ENCODE peak calls at places on chromosomes 5 and 9, in seven cellular contexts. One of them, this sample, is unnamed.

GRCh38 chr9:134205636-134206316 is 41.4 kb upstream of the RNU6ATAC start:
- DNase-seq in osteocyte: no peak
- DNase-seq in SJCRH30: peak; percentile 58
- DNase-seq in iris pigment epithelial cell: no peak
- DNase-seq in ELF-1: no peak
- DNase-seq in ureter: no peak
- DNase-seq in GM03348: peak; percentile 43
- DNase-seq in this sample: no peak

GRCh38 chr5:174690256-174690655 is 34.1 kb upstream of the MSX2 start:
- DNase-seq in osteocyte: no peak
- DNase-seq in SJCRH30: no peak
- DNase-seq in iris pigment epithelial cell: no peak
- DNase-seq in ELF-1: peak; percentile 73
- DNase-seq in ureter: no peak
- DNase-seq in GM03348: no peak
- DNase-seq in this sample: no peak

GRCh38 chr5:98461485-98461884 is 312.0 kb upstream of the RGMB start:
- DNase-seq in osteocyte: no peak
- DNase-seq in SJCRH30: no peak
- DNase-seq in iris pigment epithelial cell: peak; percentile 25
- DNase-seq in ELF-1: no peak
- DNase-seq in ureter: no peak
- DNase-seq in GM03348: no peak
- DNase-seq in this sample: no peak

GRCh38 chr5:69414885-69415583 is at the start of gene MARVELD2:
- DNase-seq in osteocyte: no peak
- DNase-seq in SJCRH30: no peak
- DNase-seq in iris pigment epithelial cell: peak; percentile 36
- DNase-seq in ELF-1: peak; percentile 93
- DNase-seq in ureter: peak; percentile 88
- DNase-seq in GM03348: peak; percentile 83
- DNase-seq in this sample: peak; percentile 43

GRCh38 chr5:42216904-42217303 is 206.3 kb upstream of the GHR start:
- DNase-seq in osteocyte: no peak
- DNase-seq in SJCRH30: no peak
- DNase-seq in iris pigment epithelial cell: no peak
- DNase-seq in ELF-1: no peak
- DNase-seq in ureter: no peak
- DNase-seq in GM03348: no peak
- DNase-seq in this sample: no peak

GRCh38 chr5:73963021-73963420 is 337.0 kb downstream of the ARHGEF28 start:
- DNase-seq in osteocyte: no peak
- DNase-seq in SJCRH30: peak; percentile 64
- DNase-seq in iris pigment epithelial cell: peak; percentile 60
- DNase-seq in ELF-1: no peak
- DNase-seq in ureter: no peak
- DNase-seq in GM03348: no peak
- DNase-seq in this sample: no peak

GRCh38 chr5:34772267-34772666 is 66.7 kb upstream of the TTC23L start:
- DNase-seq in osteocyte: no peak
- DNase-seq in SJCRH30: no peak
- DNase-seq in iris pigment epithelial cell: no peak
- DNase-seq in ELF-1: no peak
- DNase-seq in ureter: no peak
- DNase-seq in GM03348: no peak
- DNase-seq in this sample: no peak

GRCh38 chr5:105508519-105508918 is 1945.9 kb upstream of the NUDT12 start:
- DNase-seq in osteocyte: no peak
- DNase-seq in SJCRH30: no peak
- DNase-seq in iris pigment epithelial cell: peak; percentile 41
- DNase-seq in ELF-1: no peak
- DNase-seq in ureter: no peak
- DNase-seq in GM03348: no peak
- DNase-seq in this sample: no peak

GRCh38 chr5:158876263-158876942 is 223.3 kb downstream of the EBF1 start:
- DNase-seq in osteocyte: no peak
- DNase-seq in SJCRH30: no peak
- DNase-seq in iris pigment epithelial cell: no peak
- DNase-seq in ELF-1: no peak
- DNase-seq in ureter: no peak
- DNase-seq in GM03348: no peak
- DNase-seq in this sample: no peak

GRCh38 chr9:93826209-93826608 is 128.9 kb downstream of the BARX1 start:
- DNase-seq in osteocyte: no peak
- DNase-seq in SJCRH30: no peak
- DNase-seq in iris pigment epithelial cell: no peak
- DNase-seq in ELF-1: peak; percentile 72
- DNase-seq in ureter: no peak
- DNase-seq in GM03348: peak; percentile 4
- DNase-seq in this sample: peak; percentile 28

GRCh38 chr9:123772967-123773366 is 157.0 kb downstream of the DENND1A start:
- DNase-seq in osteocyte: no peak
- DNase-seq in SJCRH30: no peak
- DNase-seq in iris pigment epithelial cell: no peak
- DNase-seq in ELF-1: no peak
- DNase-seq in ureter: no peak
- DNase-seq in GM03348: no peak
- DNase-seq in this sample: no peak

GRCh38 chr9:113477661-113478060 is 14.1 kb downstream of the RGS3 start:
- DNase-seq in osteocyte: peak; percentile 68
- DNase-seq in SJCRH30: no peak
- DNase-seq in iris pigment epithelial cell: no peak
- DNase-seq in ELF-1: no peak
- DNase-seq in ureter: peak; percentile 22
- DNase-seq in GM03348: no peak
- DNase-seq in this sample: no peak

GRCh38 chr5:142801495-142801871 is 31.3 kb downstream of the ARHGAP26 start:
- DNase-seq in osteocyte: no peak
- DNase-seq in SJCRH30: no peak
- DNase-seq in iris pigment epithelial cell: no peak
- DNase-seq in ELF-1: no peak
- DNase-seq in ureter: no peak
- DNase-seq in GM03348: no peak
- DNase-seq in this sample: no peak

GRCh38 chr9:22840641-22841040 is 394.0 kb downstream of the DMRTA1 start:
- DNase-seq in osteocyte: no peak
- DNase-seq in SJCRH30: no peak
- DNase-seq in iris pigment epithelial cell: no peak
- DNase-seq in ELF-1: no peak
- DNase-seq in ureter: no peak
- DNase-seq in GM03348: no peak
- DNase-seq in this sample: no peak

GRCh38 chr5:6279607-6280006 is 98.7 kb downstream of the MED10 start:
- DNase-seq in osteocyte: no peak
- DNase-seq in SJCRH30: no peak
- DNase-seq in iris pigment epithelial cell: no peak
- DNase-seq in ELF-1: no peak
- DNase-seq in ureter: no peak
- DNase-seq in GM03348: no peak
- DNase-seq in this sample: no peak

GRCh38 chr5:407051-407450 is 35.9 kb upstream of the EXOC3 start:
- DNase-seq in osteocyte: no peak
- DNase-seq in SJCRH30: no peak
- DNase-seq in iris pigment epithelial cell: no peak
- DNase-seq in ELF-1: no peak
- DNase-seq in ureter: no peak
- DNase-seq in GM03348: no peak
- DNase-seq in this sample: no peak

GRCh38 chr5:83917261-83917908 is 196.7 kb upstream of the HAPLN1 start:
- DNase-seq in osteocyte: no peak
- DNase-seq in SJCRH30: peak; percentile 50
- DNase-seq in iris pigment epithelial cell: no peak
- DNase-seq in ELF-1: no peak
- DNase-seq in ureter: no peak
- DNase-seq in GM03348: no peak
- DNase-seq in this sample: no peak

GRCh38 chr9:96486351-96487029 is 36.5 kb downstream of the HABP4 start:
- DNase-seq in osteocyte: peak; percentile 86
- DNase-seq in SJCRH30: peak; percentile 16
- DNase-seq in iris pigment epithelial cell: peak; percentile 91
- DNase-seq in ELF-1: no peak
- DNase-seq in ureter: no peak
- DNase-seq in GM03348: peak; percentile 92
- DNase-seq in this sample: no peak

GRCh38 chr5:138230981-138231589 is 18.0 kb upstream of the CDC23 start:
- DNase-seq in osteocyte: no peak
- DNase-seq in SJCRH30: peak; percentile 70
- DNase-seq in iris pigment epithelial cell: peak; percentile 44
- DNase-seq in ELF-1: peak; percentile 20
- DNase-seq in ureter: no peak
- DNase-seq in GM03348: no peak
- DNase-seq in this sample: no peak

GRCh38 chr5:2917093-2917492 is 165.6 kb upstream of the IRX2 start:
- DNase-seq in osteocyte: peak; percentile 69
- DNase-seq in SJCRH30: no peak
- DNase-seq in iris pigment epithelial cell: no peak
- DNase-seq in ELF-1: no peak
- DNase-seq in ureter: no peak
- DNase-seq in GM03348: no peak
- DNase-seq in this sample: no peak

This sample was measured in B cell.